ENCODE peak calls at places on chromosomes 3 and 15, in nine cellular contexts. T is cardiac fibroblast, L is lower leg skin, X is ovary, Z is fibroblast of mammary gland, R is HFF-Myc, A is endothelial cell, O is breast epithelium, F is lower lobe of right lung. K is an unnamed sample.

GRCh38 chr3:149604125-149604851 is 53.5 kb downstream of the WWTR1 start:
- DNase-seq in T (no peak), L (no peak), Z (peak), A (no peak), O (no peak), R (no peak), F (no peak), X (no peak), K (no peak)

GRCh38 chr15:91049378-91050127 is 27.2 kb upstream of the VPS33B start:
- DNase-seq in O (peak), R (peak), A (peak), L (no peak), X (peak), Z (peak), F (no peak), T (peak), K (peak)

GRCh38 chr15:44314512-44314911 is 26.0 kb downstream of the GOLM2 start:
- DNase-seq in L (no peak), Z (no peak), R (no peak), A (no peak), T (no peak), F (no peak), X (no peak), O (no peak), K (no peak)

GRCh38 chr3:184129012-184129411 is 6.1 kb upstream of the EIF2B5 start:
- DNase-seq in A (peak), T (peak), R (no peak), Z (peak), O (no peak), X (no peak), L (no peak), F (peak), K (no peak)

GRCh38 chr3:126678691-126679317 is 23.9 kb upstream of the TXNRD3 start:
- DNase-seq in A (no peak), O (peak), L (no peak), F (no peak), X (no peak), Z (no peak), R (no peak), T (no peak), K (no peak)

GRCh38 chr3:42099020-42099765 is 8.0 kb downstream of the TRAK1 start:
- DNase-seq in Z (no peak), T (no peak), R (no peak), X (peak), F (no peak), L (no peak), A (no peak), O (no peak), K (no peak)

GRCh38 chr15:66095871-66096710 is 157.5 kb downstream of the MEGF11 start:
- DNase-seq in O (no peak), A (no peak), R (no peak), F (no peak), L (no peak), Z (no peak), T (no peak), X (no peak), K (no peak)

GRCh38 chr3:78139166-78139565 is 1099.3 kb downstream of the ROBO2 start:
- DNase-seq in X (no peak), Z (peak), L (no peak), F (no peak), O (no peak), T (peak), R (no peak), A (no peak), K (no peak)

GRCh38 chr3:80051602-80051962 is 283.8 kb upstream of the ROBO1 start:
- DNase-seq in R (no peak), F (no peak), T (no peak), Z (no peak), O (no peak), L (no peak), X (no peak), A (no peak), K (no peak)

GRCh38 chr3:142577701-142578308 is 728 bp downstream of the ATR start:
- DNase-seq in R (no peak), X (no peak), O (no peak), T (peak), Z (peak), L (no peak), F (no peak), A (no peak), K (no peak)

GRCh38 chr3:154121236-154122095 is at the start of gene ARHGEF26:
- DNase-seq in X (peak), R (peak), T (peak), F (peak), Z (peak), L (peak), A (peak), O (peak), K (peak)

GRCh38 chr15:71138473-71138872 is 23.2 kb downstream of the THSD4 start:
- DNase-seq in T (no peak), A (no peak), F (no peak), X (no peak), Z (no peak), R (no peak), L (peak), O (no peak), K (no peak)

GRCh38 chr3:13569641-13570390 is 20.9 kb downstream of the FBLN2 start:
- DNase-seq in X (no peak), F (no peak), R (no peak), T (no peak), A (no peak), O (no peak), L (no peak), Z (peak), K (no peak)

GRCh38 chr3:135989247-135989646 is 23.7 kb downstream of the PPP2R3A start:
- DNase-seq in Z (peak), A (no peak), F (no peak), R (no peak), O (no peak), L (no peak), X (no peak), T (peak), K (no peak)

GRCh38 chr15:73991260-73991659 is 835 bp downstream of the STOML1 start:
- DNase-seq in R (no peak), O (no peak), L (peak), Z (peak), T (peak), X (no peak), F (peak), A (no peak), K (no peak)

GRCh38 chr15:52256930-52257733 is 38.5 kb downstream of the MYO5C start:
- DNase-seq in O (no peak), R (no peak), L (no peak), T (peak), X (no peak), F (no peak), A (no peak), Z (peak), K (no peak)

GRCh38 chr3:101842245-101842934 is 6.9 kb upstream of the NFKBIZ start:
- DNase-seq in X (no peak), T (no peak), L (no peak), R (no peak), A (no peak), Z (no peak), F (no peak), O (no peak), K (no peak)

GRCh38 chr3:31253782-31254181 is 278.9 kb upstream of the STT3B start:
- DNase-seq in O (no peak), Z (peak), T (peak), X (no peak), A (no peak), L (no peak), R (no peak), F (no peak), K (no peak)

GRCh38 chr3:59321881-59322540 is 272.2 kb upstream of the CFAP20DC start:
- DNase-seq in R (no peak), L (no peak), F (no peak), T (no peak), Z (no peak), O (no peak), X (no peak), A (no peak), K (no peak)

GRCh38 chr3:59327324-59327939 is 277.6 kb upstream of the CFAP20DC start:
- DNase-seq in R (no peak), A (no peak), O (no peak), T (peak), F (no peak), X (no peak), L (no peak), Z (peak), K (no peak)

GRCh38 chr3:59326246-59327024 is 276.6 kb upstream of the CFAP20DC start:
- DNase-seq in T (peak), A (peak), R (no peak), Z (no peak), O (no peak), F (no peak), L (no peak), X (no peak), K (no peak)
- TF ChIP-seq CTCF in T (peak), A (peak), R (peak), Z (peak), O (no peak), F (no peak), L (no peak), X (no peak), K (no peak)

GRCh38 chr3:47476644-47477199 is 981 bp upstream of the SCAP start:
- DNase-seq in R (no peak), T (no peak), Z (no peak), A (no peak), F (no peak), X (peak), L (no peak), O (no peak), K (no peak)

GRCh38 chr3:47479826-47480160 is 4.1 kb upstream of the SCAP start:
- DNase-seq in Z (no peak), O (no peak), R (no peak), F (no peak), X (no peak), L (no peak), A (no peak), T (no peak), K (no peak)

GRCh38 chr3:47476330-47476626 is 537 bp upstream of the SCAP start:
- DNase-seq in L (no peak), Z (no peak), T (no peak), R (no peak), O (no peak), A (no peak), X (no peak), F (no peak), K (no peak)

GRCh38 chr3:47475570-47476329 is at the start of gene SCAP:
- DNase-seq in Z (peak), A (peak), L (peak), O (peak), X (peak), F (peak), T (peak), R (peak), K (peak)

GRCh38 chr3:47478022-47478421 is 2.3 kb upstream of the SCAP start:
- DNase-seq in Z (no peak), L (no peak), A (no peak), X (no peak), T (no peak), O (no peak), F (no peak), R (no peak), K (no peak)
- TF ChIP-seq CTCF in Z (no peak), L (no peak), A (no peak), X (no peak), T (no peak), O (no peak), F (no peak), R (no peak), K (no peak)

GRCh38 chr3:100500320-100500880 is 8.0 kb downstream of the TMEM45A start:
- DNase-seq in X (no peak), L (no peak), Z (no peak), R (no peak), A (no peak), O (no peak), T (no peak), F (no peak), K (no peak)
- TF ChIP-seq CTCF in X (no peak), L (no peak), Z (no peak), R (no peak), A (no peak), O (no peak), T (no peak), F (no peak), K (no peak)

GRCh38 chr3:112376996-112377395 is 44.0 kb downstream of the CD200 start:
- DNase-seq in Z (peak), X (no peak), A (no peak), T (peak), F (no peak), O (no peak), L (no peak), R (no peak), K (no peak)

GRCh38 chr3:112375117-112375516 is 42.2 kb downstream of the CD200 start:
- DNase-seq in Z (peak), T (peak), O (no peak), L (no peak), X (no peak), F (no peak), R (no peak), A (no peak), K (no peak)

GRCh38 chr3:112374334-112374734 is 41.4 kb downstream of the CD200 start:
- DNase-seq in A (no peak), L (no peak), R (no peak), O (no peak), F (no peak), T (peak), Z (peak), X (no peak), K (no peak)

GRCh38 chr3:112377418-112378071 is 44.6 kb downstream of the CD200 start:
- DNase-seq in F (no peak), T (peak), O (no peak), R (no peak), L (no peak), X (no peak), A (no peak), Z (peak), K (no peak)

DNA sequence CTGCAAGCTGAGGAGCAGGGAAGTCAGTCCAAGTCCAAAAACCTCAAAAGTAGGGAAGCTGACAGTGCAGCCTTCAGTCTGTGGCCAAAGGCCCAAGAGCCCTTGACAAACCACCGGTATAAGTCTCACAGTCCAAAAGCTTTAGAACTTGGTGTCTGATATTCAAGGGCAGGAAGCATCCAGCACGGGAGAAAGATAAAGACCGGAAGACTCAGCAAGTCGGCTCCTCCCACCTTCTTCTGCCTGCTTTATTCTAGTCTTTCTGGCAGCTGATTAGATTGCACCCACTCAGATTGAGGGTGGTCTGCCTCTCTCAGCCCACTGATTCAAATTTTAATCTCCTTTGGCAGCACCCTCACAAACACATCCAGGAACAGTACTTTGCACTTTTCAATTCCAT is 43.5 kb downstream of the CD200 start:
- DNase-seq in A (no peak), O (no peak), F (no peak), L (no peak), R (no peak), X (no peak), Z (no peak), T (no peak), K (no peak)
- TF ChIP-seq CTCF in A (no peak), O (no peak), F (no peak), L (no peak), R (no peak), X (no peak), Z (no peak), T (no peak), K (no peak)

GRCh38 chr15:68045289-68046265 is 8.5 kb upstream of the PIAS1 start:
- DNase-seq in X (no peak), F (no peak), T (no peak), Z (no peak), A (no peak), O (no peak), L (no peak), R (no peak), K (no peak)
- TF ChIP-seq CTCF in X (no peak), F (no peak), T (no peak), Z (no peak), A (no peak), O (no peak), L (no peak), R (no peak), K (no peak)

GRCh38 chr3:71064976-71065763 is 518.4 kb downstream of the FOXP1 start:
- DNase-seq in Z (peak), T (peak), O (peak), X (peak), A (peak), L (peak), F (peak), R (no peak), K (no peak)

GRCh38 chr3:71063768-71064287 is 519.7 kb downstream of the FOXP1 start:
- DNase-seq in O (no peak), R (no peak), L (no peak), X (peak), A (peak), F (no peak), Z (peak), T (peak), K (no peak)

GRCh38 chr3:71062920-71063767 is 520.4 kb downstream of the FOXP1 start:
- DNase-seq in T (peak), F (no peak), X (no peak), O (no peak), R (no peak), L (no peak), Z (peak), A (no peak), K (no peak)

GRCh38 chr3:71065764-71066013 is 517.8 kb downstream of the FOXP1 start:
- DNase-seq in O (no peak), Z (no peak), R (no peak), A (no peak), F (no peak), L (no peak), T (no peak), X (no peak), K (no peak)

DNA sequence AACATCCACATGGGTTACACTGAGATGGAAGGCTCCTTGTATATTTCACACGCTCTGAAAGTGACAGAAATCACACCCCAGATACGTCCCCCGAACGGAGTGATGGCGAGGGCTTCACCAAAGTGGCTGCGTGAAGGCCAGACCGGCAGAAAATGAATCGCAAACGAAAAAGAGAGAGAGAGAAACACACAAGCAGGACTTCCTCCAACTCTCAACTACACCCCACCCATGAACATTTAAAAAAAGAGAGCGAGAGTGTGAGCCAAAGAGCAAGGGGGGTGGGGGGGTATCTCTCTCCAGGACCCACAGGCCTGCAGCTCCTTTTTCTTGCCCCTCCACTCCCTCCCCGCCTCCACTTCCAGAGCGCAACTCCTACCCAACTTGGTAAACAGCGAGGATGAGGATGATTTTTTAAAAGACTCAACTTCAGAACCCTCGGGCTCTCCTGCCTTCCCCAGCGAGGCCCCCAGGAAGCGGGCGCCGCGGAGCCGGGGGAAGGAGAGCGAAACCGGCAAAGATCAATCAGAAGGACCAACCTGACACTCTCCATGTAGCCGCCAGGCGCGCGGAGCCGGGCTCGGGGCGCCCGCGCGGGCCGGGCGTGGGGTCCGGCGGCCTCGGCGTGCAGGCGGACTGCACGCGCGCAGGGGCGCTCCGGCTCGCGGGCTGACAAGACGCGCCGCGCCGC is 519.1 kb downstream of the FOXP1 start:
- DNase-seq in O (peak), X (peak), Z (peak), A (peak), T (peak), R (no peak), L (no peak), F (peak), K (no peak)
- TF ChIP-seq CTCF in O (no peak), X (peak), Z (no peak), A (no peak), T (no peak), R (no peak), L (no peak), F (no peak), K (no peak)

DNA sequence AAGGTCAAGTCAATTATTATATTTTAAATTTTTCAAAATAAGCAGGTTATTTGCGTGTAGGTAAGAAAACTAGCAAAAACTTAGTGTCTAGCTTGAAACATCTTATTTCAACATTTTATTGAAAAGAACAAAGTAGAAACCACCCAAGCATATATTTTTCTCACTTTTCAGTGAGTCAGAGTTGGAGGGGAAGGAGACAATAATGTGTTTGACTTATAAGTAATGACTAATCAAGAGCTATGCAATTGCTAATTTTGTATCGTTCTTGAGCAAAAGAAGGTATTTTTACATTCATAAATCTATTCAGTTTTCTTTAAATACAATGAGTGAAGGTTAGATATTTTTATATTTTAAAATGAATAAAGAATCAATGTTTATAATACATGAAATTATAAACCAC is 54.4 kb upstream of the P2RY1 start:
- DNase-seq in O (no peak), F (no peak), T (peak), R (no peak), X (no peak), L (no peak), A (no peak), Z (peak), K (no peak)
- TF ChIP-seq CTCF in O (no peak), F (no peak), T (no peak), R (no peak), X (no peak), L (no peak), A (no peak), Z (no peak), K (no peak)

GRCh38 chr15:22806664-22807063 is 20.2 kb downstream of the NIPA1 start:
- DNase-seq in A (no peak), Z (no peak), F (no peak), R (no peak), O (no peak), L (peak), T (no peak), X (no peak), K (no peak)

GRCh38 chr15:22808761-22809280 is 22.4 kb downstream of the NIPA1 start:
- DNase-seq in R (no peak), X (no peak), Z (no peak), A (no peak), T (no peak), L (peak), O (no peak), F (no peak), K (no peak)

GRCh38 chr15:22808240-22808639 is 21.8 kb downstream of the NIPA1 start:
- DNase-seq in A (no peak), L (peak), F (no peak), R (no peak), Z (no peak), X (no peak), O (no peak), T (no peak), K (no peak)

GRCh38 chr15:22810033-22810734 is 23.7 kb downstream of the NIPA1 start:
- DNase-seq in X (no peak), O (no peak), T (no peak), Z (no peak), A (no peak), R (no peak), L (no peak), F (no peak), K (no peak)

GRCh38 chr15:22806156-22806555 is 19.7 kb downstream of the NIPA1 start:
- DNase-seq in O (no peak), F (no peak), T (no peak), L (peak), X (no peak), R (no peak), A (no peak), Z (no peak), K (no peak)
- TF ChIP-seq CTCF in O (no peak), F (no peak), T (no peak), L (no peak), X (no peak), R (no peak), A (no peak), Z (no peak), K (no peak)

DNA sequence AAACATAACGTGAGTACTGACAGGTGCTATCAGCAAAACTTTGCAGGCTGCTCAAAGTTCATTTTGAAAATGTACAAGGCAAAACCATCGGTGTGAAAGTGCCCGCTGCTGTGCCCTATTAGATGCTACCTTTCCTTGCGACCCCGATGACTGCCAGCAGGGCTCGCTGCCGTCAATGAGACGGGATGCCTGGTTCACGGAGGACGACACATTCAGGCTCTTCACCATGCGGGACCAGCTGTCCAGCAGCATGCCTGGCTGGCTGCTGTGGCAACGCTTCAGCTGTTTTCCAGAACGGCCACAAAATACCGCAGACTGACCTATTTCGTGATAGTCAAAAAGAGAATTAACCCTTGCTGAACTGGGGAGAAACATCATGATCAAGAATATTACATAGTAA is 92.7 kb upstream of the OCA2 start:
- DNase-seq in Z (peak), R (peak), L (no peak), X (peak), O (no peak), A (no peak), F (peak), T (peak), K (no peak)
- TF ChIP-seq CTCF in Z (peak), R (peak), L (no peak), X (peak), O (no peak), A (no peak), F (peak), T (peak), K (no peak)

GRCh38 chr15:38648116-38648843 is 83.7 kb upstream of the RASGRP1 start:
- DNase-seq in X (no peak), Z (no peak), A (no peak), R (no peak), F (no peak), T (peak), L (no peak), O (no peak), K (no peak)
- TF ChIP-seq CTCF in X (no peak), Z (no peak), A (no peak), R (no peak), F (no peak), T (no peak), L (no peak), O (no peak), K (no peak)